ENCODE peak calls at places on chromosomes 6 and 20, in ten cellular contexts. One of them, this sample, is unnamed.

GRCh38 chr6:113570651-113571050 is 286.5 kb upstream of the MARCKS start:
- DNase-seq in DMS153: no peak
- DNase-seq in omental fat pad: no peak
- DNase-seq in neuronal stem cell: no peak
- DNase-seq in BE2C: no peak
- DNase-seq in effector CD4-positive, alpha-beta T cell: no peak
- DNase-seq in activated CD8-positive, alpha-beta memory T cell treated with anti-CD3 and anti-CD28 coated beads, Interleukin-2, amount 50 U/mL, for 4 hours: no peak
- DNase-seq in fibroblast of the aortic adventitia: no peak
- DNase-seq in Panc1: no peak
- DNase-seq in NCI-H187: no peak
- DNase-seq in this sample: no peak

GRCh38 chr6:16311763-16312162 is 73.4 kb downstream of the GMPR start:
- DNase-seq in effector CD4-positive, alpha-beta T cell: no peak
- DNase-seq in Panc1: no peak
- DNase-seq in NCI-H187: no peak
- DNase-seq in fibroblast of the aortic adventitia: no peak
- DNase-seq in activated CD8-positive, alpha-beta memory T cell treated with anti-CD3 and anti-CD28 coated beads, Interleukin-2, amount 50 U/mL, for 4 hours: no peak
- DNase-seq in neuronal stem cell: no peak
- DNase-seq in DMS153: no peak
- DNase-seq in BE2C: no peak
- DNase-seq in omental fat pad: no peak
- DNase-seq in this sample: no peak

GRCh38 chr6:157074969-157075368 is 248.3 kb downstream of the TMEM242 start:
- DNase-seq in Panc1: no peak
- DNase-seq in NCI-H187: no peak
- DNase-seq in DMS153: no peak
- DNase-seq in neuronal stem cell: no peak
- DNase-seq in fibroblast of the aortic adventitia: peak; percentile 66
- DNase-seq in BE2C: no peak
- DNase-seq in omental fat pad: no peak
- DNase-seq in activated CD8-positive, alpha-beta memory T cell treated with anti-CD3 and anti-CD28 coated beads, Interleukin-2, amount 50 U/mL, for 4 hours: no peak
- DNase-seq in effector CD4-positive, alpha-beta T cell: no peak
- DNase-seq in this sample: no peak

GRCh38 chr6:116218172-116218633 is 35.7 kb downstream of the TSPYL4 start:
- DNase-seq in omental fat pad: no peak
- DNase-seq in effector CD4-positive, alpha-beta T cell: no peak
- DNase-seq in DMS153: no peak
- DNase-seq in fibroblast of the aortic adventitia: peak; percentile 47
- DNase-seq in BE2C: no peak
- DNase-seq in NCI-H187: no peak
- DNase-seq in neuronal stem cell: no peak
- DNase-seq in activated CD8-positive, alpha-beta memory T cell treated with anti-CD3 and anti-CD28 coated beads, Interleukin-2, amount 50 U/mL, for 4 hours: no peak
- DNase-seq in Panc1: no peak
- DNase-seq in this sample: no peak

GRCh38 chr20:17518339-17519052 is 12.7 kb downstream of the BFSP1 start:
- DNase-seq in NCI-H187: no peak
- DNase-seq in fibroblast of the aortic adventitia: no peak
- DNase-seq in DMS153: no peak
- DNase-seq in Panc1: no peak
- DNase-seq in omental fat pad: peak; percentile 47
- DNase-seq in BE2C: peak; percentile 70
- DNase-seq in activated CD8-positive, alpha-beta memory T cell treated with anti-CD3 and anti-CD28 coated beads, Interleukin-2, amount 50 U/mL, for 4 hours: no peak
- DNase-seq in effector CD4-positive, alpha-beta T cell: no peak
- DNase-seq in neuronal stem cell: no peak
- DNase-seq in this sample: no peak

GRCh38 chr6:82084324-82084920 is 163.1 kb downstream of the IBTK start:
- DNase-seq in effector CD4-positive, alpha-beta T cell: no peak
- DNase-seq in neuronal stem cell: no peak
- DNase-seq in omental fat pad: no peak
- DNase-seq in NCI-H187: no peak
- DNase-seq in BE2C: no peak
- DNase-seq in Panc1: no peak
- DNase-seq in fibroblast of the aortic adventitia: no peak
- DNase-seq in DMS153: peak; percentile 82
- DNase-seq in activated CD8-positive, alpha-beta memory T cell treated with anti-CD3 and anti-CD28 coated beads, Interleukin-2, amount 50 U/mL, for 4 hours: no peak
- DNase-seq in this sample: no peak

GRCh38 chr20:46333136-46333991 is 25.1 kb upstream of the CDH22 start:
- DNase-seq in neuronal stem cell: no peak
- DNase-seq in Panc1: no peak
- DNase-seq in DMS153: no peak
- DNase-seq in fibroblast of the aortic adventitia: no peak
- DNase-seq in omental fat pad: no peak
- DNase-seq in NCI-H187: no peak
- DNase-seq in activated CD8-positive, alpha-beta memory T cell treated with anti-CD3 and anti-CD28 coated beads, Interleukin-2, amount 50 U/mL, for 4 hours: no peak
- DNase-seq in BE2C: peak; percentile 53
- DNase-seq in effector CD4-positive, alpha-beta T cell: no peak
- DNase-seq in this sample: no peak

GRCh38 chr6:116779569-116780164 is 14.1 kb upstream of the FAM162B start:
- DNase-seq in neuronal stem cell: peak; percentile 26
- DNase-seq in DMS153: peak; percentile 23
- DNase-seq in effector CD4-positive, alpha-beta T cell: no peak
- DNase-seq in fibroblast of the aortic adventitia: peak; percentile 55
- DNase-seq in BE2C: no peak
- DNase-seq in NCI-H187: no peak
- DNase-seq in activated CD8-positive, alpha-beta memory T cell treated with anti-CD3 and anti-CD28 coated beads, Interleukin-2, amount 50 U/mL, for 4 hours: no peak
- DNase-seq in omental fat pad: no peak
- DNase-seq in Panc1: peak; percentile 10
- DNase-seq in this sample: no peak

GRCh38 chr6:108576724-108577123 is 16.0 kb downstream of the FOXO3 start:
- DNase-seq in DMS153: no peak
- DNase-seq in activated CD8-positive, alpha-beta memory T cell treated with anti-CD3 and anti-CD28 coated beads, Interleukin-2, amount 50 U/mL, for 4 hours: no peak
- DNase-seq in Panc1: no peak
- DNase-seq in NCI-H187: no peak
- DNase-seq in omental fat pad: no peak
- DNase-seq in neuronal stem cell: no peak
- DNase-seq in fibroblast of the aortic adventitia: peak; percentile 77
- DNase-seq in BE2C: no peak
- DNase-seq in effector CD4-positive, alpha-beta T cell: no peak
- DNase-seq in this sample: no peak

GRCh38 chr20:47413189-47413588 is 56.7 kb upstream of the ZMYND8 start:
- DNase-seq in fibroblast of the aortic adventitia: no peak
- DNase-seq in effector CD4-positive, alpha-beta T cell: no peak
- DNase-seq in BE2C: no peak
- DNase-seq in NCI-H187: no peak
- DNase-seq in activated CD8-positive, alpha-beta memory T cell treated with anti-CD3 and anti-CD28 coated beads, Interleukin-2, amount 50 U/mL, for 4 hours: no peak
- DNase-seq in neuronal stem cell: no peak
- DNase-seq in omental fat pad: no peak
- DNase-seq in DMS153: no peak
- DNase-seq in Panc1: no peak
- DNase-seq in this sample: no peak

GRCh38 chr20:33178726-33179125 is 10.8 kb downstream of the BPIFA2 start:
- DNase-seq in activated CD8-positive, alpha-beta memory T cell treated with anti-CD3 and anti-CD28 coated beads, Interleukin-2, amount 50 U/mL, for 4 hours: no peak
- DNase-seq in DMS153: no peak
- DNase-seq in NCI-H187: no peak
- DNase-seq in neuronal stem cell: no peak
- DNase-seq in BE2C: no peak
- DNase-seq in omental fat pad: no peak
- DNase-seq in effector CD4-positive, alpha-beta T cell: no peak
- DNase-seq in fibroblast of the aortic adventitia: no peak
- DNase-seq in Panc1: no peak
- DNase-seq in this sample: no peak

GRCh38 chr6:40587240-40588069 is at the start of gene LRFN2:
- DNase-seq in Panc1: no peak
- DNase-seq in neuronal stem cell: peak; percentile 81
- DNase-seq in effector CD4-positive, alpha-beta T cell: peak; percentile 9
- DNase-seq in activated CD8-positive, alpha-beta memory T cell treated with anti-CD3 and anti-CD28 coated beads, Interleukin-2, amount 50 U/mL, for 4 hours: peak; percentile 64
- DNase-seq in fibroblast of the aortic adventitia: peak; percentile 48
- DNase-seq in BE2C: peak; percentile 92
- DNase-seq in DMS153: peak; percentile 70
- DNase-seq in NCI-H187: peak; percentile 59
- DNase-seq in omental fat pad: no peak
- DNase-seq in this sample: peak; percentile 65

GRCh38 chr20:37837934-37838333 is 65.0 kb upstream of the VSTM2L start:
- DNase-seq in BE2C: peak; percentile 55
- DNase-seq in NCI-H187: no peak
- DNase-seq in fibroblast of the aortic adventitia: no peak
- DNase-seq in effector CD4-positive, alpha-beta T cell: no peak
- DNase-seq in Panc1: no peak
- DNase-seq in activated CD8-positive, alpha-beta memory T cell treated with anti-CD3 and anti-CD28 coated beads, Interleukin-2, amount 50 U/mL, for 4 hours: no peak
- DNase-seq in neuronal stem cell: peak; percentile 35
- DNase-seq in omental fat pad: no peak
- DNase-seq in DMS153: no peak
- DNase-seq in this sample: no peak

GRCh38 chr6:68333444-68333843 is 301.6 kb upstream of the ADGRB3 start:
- DNase-seq in effector CD4-positive, alpha-beta T cell: no peak
- DNase-seq in omental fat pad: no peak
- DNase-seq in DMS153: peak; percentile 35
- DNase-seq in NCI-H187: no peak
- DNase-seq in Panc1: no peak
- DNase-seq in activated CD8-positive, alpha-beta memory T cell treated with anti-CD3 and anti-CD28 coated beads, Interleukin-2, amount 50 U/mL, for 4 hours: no peak
- DNase-seq in neuronal stem cell: no peak
- DNase-seq in BE2C: peak; percentile 89
- DNase-seq in fibroblast of the aortic adventitia: no peak
- DNase-seq in this sample: peak; percentile 6

GRCh38 chr20:53940883-53941546 is 129.4 kb downstream of the BCAS1 start:
- DNase-seq in neuronal stem cell: no peak
- DNase-seq in NCI-H187: no peak
- DNase-seq in BE2C: peak; percentile 27
- DNase-seq in Panc1: no peak
- DNase-seq in fibroblast of the aortic adventitia: peak; percentile 87
- DNase-seq in omental fat pad: no peak
- DNase-seq in activated CD8-positive, alpha-beta memory T cell treated with anti-CD3 and anti-CD28 coated beads, Interleukin-2, amount 50 U/mL, for 4 hours: no peak
- DNase-seq in DMS153: peak; percentile 5
- DNase-seq in effector CD4-positive, alpha-beta T cell: no peak
- DNase-seq in this sample: no peak

This sample was measured in NCI-H1092.